ENCODE peak calls at places on chromosome X, in four cellular contexts. V, H, T and L are unnamed samples. For H3K4me1, the result is how much of the 10 kb centered on the place peaks cover.

GRCh38 chrX:42149786-42150185 is 226.4 kb upstream of the CASK start:
- DNase-seq in V (no peak), H (no peak), T (no peak), L (no peak)

GRCh38 chrX:50614460-50614859 is 143.8 kb upstream of the DGKK start:
- DNase-seq in V (no peak), H (no peak), T (no peak), L (no peak)

GRCh38 chrX:118961866-118962560 is 12.4 kb upstream of the LONRF3 start:
- DNase-seq in V (no peak), H (no peak), T (no peak), L (no peak)

GRCh38 chrX:42149281-42149680 is 225.9 kb upstream of the CASK start:
- DNase-seq in V (no peak), H (no peak), T (no peak), L (no peak)

GRCh38 chrX:148867596-148867995 is 367.2 kb downstream of the AFF2 start:
- DNase-seq in V (no peak), H (no peak), T (no peak), L (no peak)

GRCh38 chrX:31209005-31209612 is 137.3 kb upstream of the FTHL17 start:
- DNase-seq in V (no peak), H (no peak), T (no peak), L (no peak)

GRCh38 chrX:70436380-70436779 is 8.3 kb upstream of the DLG3 start:
- DNase-seq in V (no peak), H (peak), T (no peak), L (peak)

GRCh38 chrX:132843387-132843786 is 115.0 kb downstream of the HS6ST2 start:
- DNase-seq in V (no peak), H (no peak), T (no peak), L (no peak)

GRCh38 chrX:68895339-68896250 is 66.8 kb downstream of the EFNB1 start:
- DNase-seq in V (no peak), H (peak), T (peak), L (no peak)

GRCh38 chrX:132071260-132071659 is 48.2 kb downstream of the STK26 start:
- DNase-seq in V (no peak), H (peak), T (peak), L (no peak)

GRCh38 chrX:8841911-8842310 is 40.7 kb upstream of the FAM9A start:
- DNase-seq in V (no peak), H (no peak), T (no peak), L (no peak)

GRCh38 chrX:104254442-104255115 is at the start of gene ESX1:
- DNase-seq in V (no peak), H (no peak), T (no peak), L (peak)

GRCh38 chrX:150581093-150581775 is 12.8 kb downstream of the MTM1 start:
- DNase-seq in V (no peak), H (no peak), T (peak), L (no peak)

GRCh38 chrX:130801901-130802300 is 101.1 kb downstream of the ENOX2 start:
- DNase-seq in V (no peak), H (peak), T (peak), L (no peak)

GRCh38 chrX:12972239-12972638 is 2.7 kb upstream of the TMSB4X start:
- DNase-seq in V (no peak), H (no peak), T (no peak), L (no peak)

GRCh38 chrX:65920620-65921019 is 119.3 kb downstream of the VSIG4 start:
- DNase-seq in V (no peak), H (no peak), T (no peak), L (no peak)

GRCh38 chrX:135389717-135390116 is 32.0 kb upstream of the SMIM10L2A start:
- DNase-seq in V (no peak), H (no peak), T (peak), L (no peak)

GRCh38 chrX:112800901-112801775 is 39.5 kb downstream of the AMOT start:
- DNase-seq in V (no peak), H (no peak), T (no peak), L (no peak)

GRCh38 chrX:118346258-118347094 is 570 bp downstream of the WDR44 start:
- DNase-seq in V (no peak), H (peak), T (peak), L (no peak)

GRCh38 chrX:44092778-44093177 is 119.6 kb upstream of the NDP start:
- DNase-seq in V (no peak), H (no peak), T (peak), L (no peak)

GRCh38 chrX:53794181-53794580 is 107.7 kb upstream of the HUWE1 start:
- DNase-seq in V (no peak), H (no peak), T (no peak), L (no peak)

GRCh38 chrX:110327336-110327735 is 9.5 kb upstream of the AMMECR1 start:
- DNase-seq in V (no peak), H (no peak), T (no peak), L (no peak)

GRCh38 chrX:9378980-9379696 is 85.7 kb upstream of the TBL1X start:
- DNase-seq in V (no peak), H (no peak), T (no peak), L (no peak)

GRCh38 chrX:11629593-11630211 is 36.0 kb downstream of the ARHGAP6 start:
- DNase-seq in V (no peak), H (no peak), T (no peak), L (no peak)

GRCh38 chrX:133609151-133609550 is 193.9 kb upstream of the GPC4 start:
- DNase-seq in V (no peak), H (no peak), T (no peak), L (no peak)

GRCh38 chrX:154729439-154729838 is 21.4 kb downstream of the GAB3 start:
- DNase-seq in V (no peak), H (no peak), T (no peak), L (no peak)

GRCh38 chrX:54494166-54494969 is 1.7 kb downstream of the FGD1 start:
- DNase-seq in V (no peak), H (no peak), T (no peak), L (no peak)

GRCh38 chrX:154654372-154654771 is 993 bp upstream of the CTAG2 start:
- DNase-seq in V (no peak), H (no peak), T (no peak), L (no peak)

DNA sequence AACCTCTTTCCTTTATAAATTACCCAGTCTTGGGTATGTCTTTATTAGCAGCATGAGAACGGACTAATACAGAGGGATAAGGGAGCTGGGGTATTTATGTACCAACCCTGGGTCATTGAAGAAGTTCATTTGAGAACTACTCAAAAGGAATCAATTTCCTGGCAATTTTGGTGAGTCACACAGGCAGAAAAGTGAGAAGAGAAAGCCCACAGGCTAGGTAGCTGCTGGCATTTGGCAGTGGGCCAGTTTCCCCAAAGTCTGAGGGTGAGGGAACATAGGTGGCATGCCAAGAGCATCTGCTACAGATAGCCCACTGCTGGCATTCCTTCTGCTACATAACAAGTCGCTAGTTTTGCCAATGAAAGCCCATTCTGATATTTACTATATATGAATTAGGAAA is 411.2 kb downstream of the MID1IP1 start:
- DNase-seq in V (no peak), H (no peak), T (no peak), L (no peak)
- TF ChIP-seq CEBPB in V (no peak), H (no peak), T (no peak), L (no peak)

GRCh38 chrX:73728518-73729023 is 165.6 kb downstream of the CHIC1 start:
- DNase-seq in V (no peak), H (no peak), T (no peak), L (no peak)
- TF ChIP-seq TAF1 in V (no peak), H (no peak), T (no peak), L (no peak)

GRCh38 chrX:80423744-80424143 is 3.5 kb downstream of the TENT5D start:
- DNase-seq in V (no peak), H (peak), T (no peak), L (no peak)
- H3K4me1 ChIP-seq in V (under half), H (under half), T (under half), L (under half)

GRCh38 chrX:153648358-153649177 is 1.6 kb downstream of the DUSP9 start:
- DNase-seq in V (no peak), H (no peak), T (no peak), L (no peak)
- TF ChIP-seq CEBPB in V (no peak), H (no peak), T (no peak), L (no peak)

DNA sequence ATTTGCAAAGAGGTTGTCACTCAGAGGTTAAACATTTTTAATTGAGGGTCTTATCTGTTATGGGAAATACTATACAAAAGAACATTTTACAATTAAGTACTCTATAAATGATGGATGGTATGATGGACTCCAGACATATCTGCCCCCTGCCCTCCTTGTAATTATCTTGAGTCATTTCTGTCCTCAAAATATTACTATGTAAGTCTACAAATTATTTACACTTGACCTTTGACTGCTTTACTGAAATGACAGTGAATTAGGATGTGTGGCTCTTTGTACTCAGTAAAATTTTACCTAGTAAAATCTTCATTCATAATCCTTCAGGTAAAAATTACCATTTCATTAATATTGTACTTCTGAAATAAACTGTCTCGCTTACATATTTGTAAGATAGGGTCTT is 46.5 kb downstream of the USP9X start:
- DNase-seq in V (no peak), H (no peak), T (no peak), L (no peak)
- TF ChIP-seq TAF1 in V (no peak), H (no peak), T (no peak), L (no peak)

GRCh38 chrX:108415146-108415545 is 23.1 kb downstream of the COL4A6 start:
- DNase-seq in V (no peak), H (no peak), T (no peak), L (no peak)
- H3K4me1 ChIP-seq in V (under half), H (under half), T (under half), L (under half)

GRCh38 chrX:29295987-29296680 is 708.9 kb downstream of the IL1RAPL1 start:
- DNase-seq in V (no peak), H (no peak), T (no peak), L (no peak)

GRCh38 chrX:29297171-29297800 is 710.0 kb downstream of the IL1RAPL1 start:
- DNase-seq in V (no peak), H (no peak), T (no peak), L (no peak)

GRCh38 chrX:29299689-29300088 is 712.4 kb downstream of the IL1RAPL1 start:
- DNase-seq in V (no peak), H (no peak), T (no peak), L (no peak)
- TF ChIP-seq CEBPB in V (no peak), H (no peak), T (no peak), L (no peak)

DNA sequence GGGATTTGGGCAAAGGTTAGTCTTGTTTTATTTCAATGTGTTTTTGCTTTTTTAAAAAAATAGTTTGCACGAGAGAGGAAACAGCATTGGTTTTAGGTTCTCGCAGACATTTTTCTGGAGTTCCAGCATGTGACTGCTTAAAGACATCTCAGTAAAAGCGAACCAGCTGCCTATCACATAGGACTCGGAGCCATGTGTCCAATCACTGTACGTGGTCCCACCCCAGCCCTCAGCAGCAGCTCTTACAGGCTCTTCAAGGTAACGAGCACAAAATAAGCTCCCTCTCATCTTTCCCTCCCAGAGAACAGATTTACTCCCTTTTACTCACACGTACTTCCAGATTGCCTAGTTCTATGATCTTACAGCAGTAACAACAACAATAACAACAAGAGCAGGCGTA is 68.7 kb downstream of the MCF2 start:
- DNase-seq in V (no peak), H (no peak), T (no peak), L (no peak)
- TF ChIP-seq TAF1 in V (no peak), H (no peak), T (no peak), L (no peak)

DNA sequence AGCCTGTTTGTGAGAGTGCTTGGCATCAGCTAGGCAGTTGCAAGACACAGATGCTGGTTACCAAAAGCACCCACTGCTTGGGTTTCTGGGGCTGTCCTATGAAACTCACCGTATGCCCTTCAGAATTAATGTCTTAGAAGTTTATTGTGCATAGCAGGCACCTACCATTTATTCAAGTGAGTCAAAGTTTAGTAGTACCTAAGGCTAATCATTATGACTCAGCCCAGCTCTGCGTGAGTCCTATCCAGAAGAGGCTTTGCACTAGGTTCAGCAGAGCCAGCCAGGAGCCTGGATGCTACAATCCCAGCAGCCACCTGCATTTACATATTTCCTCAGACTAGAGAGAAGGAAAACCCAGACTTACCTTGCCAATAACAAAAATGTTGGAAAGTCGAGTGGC is 4.2 kb downstream of the RPS4X start:
- DNase-seq in V (no peak), H (no peak), T (no peak), L (no peak)
- H3K4me1 ChIP-seq in V (under half), H (under half), T (under half), L (under half)

GRCh38 chrX:38882894-38883620 is 81.8 kb downstream of the MID1IP1 start:
- DNase-seq in V (no peak), H (no peak), T (no peak), L (no peak)
- TF ChIP-seq CEBPB in V (no peak), H (no peak), T (no peak), L (no peak)